ENCODE peak calls at places on chromosomes 7 and 10, in seven cellular contexts. One of them, this sample, is unnamed.

GRCh38 chr10:86303626-86304025 is 63.0 kb downstream of the GRID1 start:
- DNase-seq in dorsolateral prefrontal cortex: no peak
- DNase-seq in WERI-Rb-1: no peak
- DNase-seq in prostate gland: no peak
- DNase-seq in kidney: no peak
- DNase-seq in BJ: no peak
- DNase-seq in fibroblast of mammary gland: no peak
- DNase-seq in this sample: no peak

GRCh38 chr7:6443372-6443941 is 4.3 kb downstream of the DAGLB start:
- DNase-seq in dorsolateral prefrontal cortex: no peak
- DNase-seq in WERI-Rb-1: no peak
- DNase-seq in prostate gland: no peak
- DNase-seq in kidney: no peak
- DNase-seq in BJ: peak
- DNase-seq in fibroblast of mammary gland: peak
- DNase-seq in this sample: peak

GRCh38 chr10:5611899-5612680 is 54.3 kb downstream of the ASB13 start:
- DNase-seq in dorsolateral prefrontal cortex: no peak
- DNase-seq in WERI-Rb-1: no peak
- DNase-seq in prostate gland: no peak
- DNase-seq in kidney: peak
- DNase-seq in BJ: no peak
- DNase-seq in fibroblast of mammary gland: no peak
- DNase-seq in this sample: no peak

GRCh38 chr7:129090307-129090907 is 35.5 kb upstream of the TNPO3 start:
- DNase-seq in dorsolateral prefrontal cortex: no peak
- DNase-seq in WERI-Rb-1: no peak
- DNase-seq in prostate gland: no peak
- DNase-seq in kidney: no peak
- DNase-seq in BJ: no peak
- DNase-seq in fibroblast of mammary gland: no peak
- DNase-seq in this sample: no peak

GRCh38 chr7:88132725-88133124 is 87.1 kb downstream of the SRI start:
- DNase-seq in dorsolateral prefrontal cortex: no peak
- DNase-seq in WERI-Rb-1: no peak
- DNase-seq in prostate gland: no peak
- DNase-seq in kidney: no peak
- DNase-seq in BJ: no peak
- DNase-seq in fibroblast of mammary gland: no peak
- DNase-seq in this sample: no peak

GRCh38 chr7:7761974-7762769 is 43.8 kb upstream of the RPA3 start:
- DNase-seq in dorsolateral prefrontal cortex: no peak
- DNase-seq in WERI-Rb-1: no peak
- DNase-seq in prostate gland: no peak
- DNase-seq in kidney: no peak
- DNase-seq in BJ: no peak
- DNase-seq in fibroblast of mammary gland: peak
- DNase-seq in this sample: no peak

GRCh38 chr10:15585303-15585715 is 134.4 kb downstream of the ITGA8 start:
- DNase-seq in dorsolateral prefrontal cortex: peak
- DNase-seq in WERI-Rb-1: peak
- DNase-seq in prostate gland: peak
- DNase-seq in kidney: peak
- DNase-seq in BJ: no peak
- DNase-seq in fibroblast of mammary gland: peak
- DNase-seq in this sample: peak

GRCh38 chr7:48090095-48090805 is 1.2 kb downstream of the UPP1 start:
- DNase-seq in dorsolateral prefrontal cortex: no peak
- DNase-seq in WERI-Rb-1: no peak
- DNase-seq in prostate gland: no peak
- DNase-seq in kidney: peak
- DNase-seq in BJ: no peak
- DNase-seq in fibroblast of mammary gland: peak
- DNase-seq in this sample: no peak

GRCh38 chr7:155788616-155789000 is 23.7 kb downstream of the SHH start:
- DNase-seq in dorsolateral prefrontal cortex: no peak
- DNase-seq in WERI-Rb-1: no peak
- DNase-seq in prostate gland: no peak
- DNase-seq in kidney: no peak
- DNase-seq in BJ: no peak
- DNase-seq in fibroblast of mammary gland: no peak
- DNase-seq in this sample: no peak

GRCh38 chr7:44534501-44534900 is 6.6 kb downstream of the NPC1L1 start:
- DNase-seq in dorsolateral prefrontal cortex: no peak
- DNase-seq in WERI-Rb-1: peak
- DNase-seq in prostate gland: no peak
- DNase-seq in kidney: no peak
- DNase-seq in BJ: no peak
- DNase-seq in fibroblast of mammary gland: peak
- DNase-seq in this sample: no peak

GRCh38 chr10:4595920-4596319 is 230.1 kb upstream of the AKR1E2 start:
- DNase-seq in dorsolateral prefrontal cortex: no peak
- DNase-seq in WERI-Rb-1: no peak
- DNase-seq in prostate gland: no peak
- DNase-seq in kidney: no peak
- DNase-seq in BJ: no peak
- DNase-seq in fibroblast of mammary gland: no peak
- DNase-seq in this sample: no peak

GRCh38 chr10:11678074-11678793 is 63.9 kb upstream of the ECHDC3 start:
- DNase-seq in dorsolateral prefrontal cortex: no peak
- DNase-seq in WERI-Rb-1: no peak
- DNase-seq in prostate gland: no peak
- DNase-seq in kidney: peak
- DNase-seq in BJ: no peak
- DNase-seq in fibroblast of mammary gland: peak
- DNase-seq in this sample: no peak

GRCh38 chr10:5888352-5888751 is 1.3 kb downstream of the ANKRD16 start:
- DNase-seq in dorsolateral prefrontal cortex: no peak
- DNase-seq in WERI-Rb-1: no peak
- DNase-seq in prostate gland: no peak
- DNase-seq in kidney: no peak
- DNase-seq in BJ: no peak
- DNase-seq in fibroblast of mammary gland: peak
- DNase-seq in this sample: no peak

GRCh38 chr10:58280982-58281752 is 12.2 kb downstream of the CISD1 start:
- DNase-seq in dorsolateral prefrontal cortex: no peak
- DNase-seq in WERI-Rb-1: no peak
- DNase-seq in prostate gland: no peak
- DNase-seq in kidney: no peak
- DNase-seq in BJ: peak
- DNase-seq in fibroblast of mammary gland: no peak
- DNase-seq in this sample: no peak

GRCh38 chr10:96511044-96511945 is 2.4 kb downstream of the TLL2 start:
- DNase-seq in dorsolateral prefrontal cortex: no peak
- DNase-seq in WERI-Rb-1: peak
- DNase-seq in prostate gland: peak
- DNase-seq in kidney: no peak
- DNase-seq in BJ: no peak
- DNase-seq in fibroblast of mammary gland: peak
- DNase-seq in this sample: no peak

GRCh38 chr10:68604441-68604840 is 44.3 kb downstream of the TET1 start:
- DNase-seq in dorsolateral prefrontal cortex: no peak
- DNase-seq in WERI-Rb-1: no peak
- DNase-seq in prostate gland: no peak
- DNase-seq in kidney: no peak
- DNase-seq in BJ: no peak
- DNase-seq in fibroblast of mammary gland: peak
- DNase-seq in this sample: no peak

GRCh38 chr7:37352974-37353948 is 95.4 kb downstream of the ELMO1 start:
- DNase-seq in dorsolateral prefrontal cortex: no peak
- DNase-seq in WERI-Rb-1: peak
- DNase-seq in prostate gland: no peak
- DNase-seq in kidney: no peak
- DNase-seq in BJ: no peak
- DNase-seq in fibroblast of mammary gland: no peak
- DNase-seq in this sample: no peak

GRCh38 chr10:73159038-73159648 is 8.7 kb downstream of the ECD start:
- DNase-seq in dorsolateral prefrontal cortex: peak
- DNase-seq in WERI-Rb-1: peak
- DNase-seq in prostate gland: peak
- DNase-seq in kidney: no peak
- DNase-seq in BJ: no peak
- DNase-seq in fibroblast of mammary gland: peak
- DNase-seq in this sample: no peak

GRCh38 chr10:14153570-14154055 is 177.1 kb downstream of the FRMD4A start:
- DNase-seq in dorsolateral prefrontal cortex: no peak
- DNase-seq in WERI-Rb-1: peak
- DNase-seq in prostate gland: no peak
- DNase-seq in kidney: peak
- DNase-seq in BJ: no peak
- DNase-seq in fibroblast of mammary gland: no peak
- DNase-seq in this sample: no peak

GRCh38 chr10:79267449-79267848 is 79.8 kb upstream of the PPIF start:
- DNase-seq in dorsolateral prefrontal cortex: no peak
- DNase-seq in WERI-Rb-1: no peak
- DNase-seq in prostate gland: no peak
- DNase-seq in kidney: no peak
- DNase-seq in BJ: no peak
- DNase-seq in fibroblast of mammary gland: no peak
- DNase-seq in this sample: no peak

GRCh38 chr10:79264942-79265341 is 82.3 kb upstream of the PPIF start:
- DNase-seq in dorsolateral prefrontal cortex: no peak
- DNase-seq in WERI-Rb-1: no peak
- DNase-seq in prostate gland: peak
- DNase-seq in kidney: peak
- DNase-seq in BJ: no peak
- DNase-seq in fibroblast of mammary gland: peak
- DNase-seq in this sample: no peak

GRCh38 chr10:79266092-79266491 is 81.2 kb upstream of the PPIF start:
- DNase-seq in dorsolateral prefrontal cortex: no peak
- DNase-seq in WERI-Rb-1: no peak
- DNase-seq in prostate gland: no peak
- DNase-seq in kidney: no peak
- DNase-seq in BJ: no peak
- DNase-seq in fibroblast of mammary gland: peak
- DNase-seq in this sample: no peak

GRCh38 chr10:79268100-79268670 is 79.1 kb upstream of the PPIF start:
- DNase-seq in dorsolateral prefrontal cortex: no peak
- DNase-seq in WERI-Rb-1: no peak
- DNase-seq in prostate gland: no peak
- DNase-seq in kidney: no peak
- DNase-seq in BJ: no peak
- DNase-seq in fibroblast of mammary gland: peak
- DNase-seq in this sample: no peak

GRCh38 chr10:79266543-79267312 is 80.5 kb upstream of the PPIF start:
- DNase-seq in dorsolateral prefrontal cortex: no peak
- DNase-seq in WERI-Rb-1: no peak
- DNase-seq in prostate gland: no peak
- DNase-seq in kidney: peak
- DNase-seq in BJ: peak
- DNase-seq in fibroblast of mammary gland: peak
- DNase-seq in this sample: peak
- TF ChIP-seq CTCF in dorsolateral prefrontal cortex: no peak
- TF ChIP-seq CTCF in WERI-Rb-1: no peak
- TF ChIP-seq CTCF in prostate gland: no peak
- TF ChIP-seq CTCF in kidney: no peak
- TF ChIP-seq CTCF in BJ: no peak
- TF ChIP-seq CTCF in fibroblast of mammary gland: no peak
- TF ChIP-seq CTCF in this sample: no peak

DNA sequence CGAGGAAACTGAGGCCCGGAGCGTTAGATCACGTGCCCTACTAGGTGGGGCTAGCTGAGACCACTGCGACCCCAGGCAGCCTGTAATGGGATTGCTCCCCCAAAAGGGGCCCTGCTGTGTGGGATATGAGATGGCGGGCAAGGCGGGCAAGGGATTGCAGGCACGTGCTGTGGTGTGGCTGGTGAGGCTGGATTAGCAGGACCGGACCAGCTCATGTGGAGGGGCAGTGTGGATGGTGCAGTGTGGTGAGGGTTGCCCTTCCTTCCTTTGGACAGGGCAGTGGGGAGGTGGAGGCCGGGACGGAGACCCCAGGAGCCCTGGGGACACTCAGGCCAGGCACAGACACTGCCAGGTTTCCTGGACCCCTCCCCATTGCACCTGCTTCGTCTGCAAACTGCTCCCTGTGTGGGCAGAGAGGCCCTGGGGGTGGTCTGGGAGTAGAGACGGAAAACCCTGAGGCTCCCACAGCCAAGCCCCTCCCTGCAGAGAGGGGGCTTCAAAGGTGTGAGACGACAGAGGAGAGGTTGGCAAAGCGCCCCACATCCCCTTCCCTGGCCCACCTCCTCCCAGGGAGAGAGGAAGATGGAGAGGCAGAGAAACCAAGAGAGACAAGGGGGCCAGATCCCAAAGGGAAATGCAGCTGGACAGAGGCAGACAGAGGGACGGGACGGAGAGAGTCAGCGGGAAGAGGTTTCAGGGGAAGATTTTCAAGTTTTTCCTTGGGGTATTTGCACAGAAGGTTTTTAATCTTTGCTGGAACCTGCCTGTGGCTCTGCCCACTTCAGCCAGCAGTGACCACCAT is 89.2 kb downstream of the MICALL2 start:
- DNase-seq in dorsolateral prefrontal cortex: no peak
- DNase-seq in WERI-Rb-1: no peak
- DNase-seq in prostate gland: no peak
- DNase-seq in kidney: peak
- DNase-seq in BJ: no peak
- DNase-seq in fibroblast of mammary gland: no peak
- DNase-seq in this sample: no peak
- H3K4me3 ChIP-seq in dorsolateral prefrontal cortex: no peak
- H3K4me3 ChIP-seq in WERI-Rb-1: no peak
- H3K4me3 ChIP-seq in prostate gland: no peak
- H3K4me3 ChIP-seq in kidney: no peak
- H3K4me3 ChIP-seq in BJ: no peak
- H3K4me3 ChIP-seq in fibroblast of mammary gland: no peak
- H3K4me3 ChIP-seq in this sample: no peak

GRCh38 chr7:84454174-84454959 is 259.8 kb upstream of the SEMA3A start:
- DNase-seq in dorsolateral prefrontal cortex: no peak
- DNase-seq in WERI-Rb-1: no peak
- DNase-seq in prostate gland: no peak
- DNase-seq in kidney: no peak
- DNase-seq in BJ: no peak
- DNase-seq in fibroblast of mammary gland: peak
- DNase-seq in this sample: no peak
- TF ChIP-seq CTCF in dorsolateral prefrontal cortex: no peak
- TF ChIP-seq CTCF in WERI-Rb-1: no peak
- TF ChIP-seq CTCF in prostate gland: no peak
- TF ChIP-seq CTCF in kidney: no peak
- TF ChIP-seq CTCF in BJ: no peak
- TF ChIP-seq CTCF in fibroblast of mammary gland: peak
- TF ChIP-seq CTCF in this sample: peak

DNA sequence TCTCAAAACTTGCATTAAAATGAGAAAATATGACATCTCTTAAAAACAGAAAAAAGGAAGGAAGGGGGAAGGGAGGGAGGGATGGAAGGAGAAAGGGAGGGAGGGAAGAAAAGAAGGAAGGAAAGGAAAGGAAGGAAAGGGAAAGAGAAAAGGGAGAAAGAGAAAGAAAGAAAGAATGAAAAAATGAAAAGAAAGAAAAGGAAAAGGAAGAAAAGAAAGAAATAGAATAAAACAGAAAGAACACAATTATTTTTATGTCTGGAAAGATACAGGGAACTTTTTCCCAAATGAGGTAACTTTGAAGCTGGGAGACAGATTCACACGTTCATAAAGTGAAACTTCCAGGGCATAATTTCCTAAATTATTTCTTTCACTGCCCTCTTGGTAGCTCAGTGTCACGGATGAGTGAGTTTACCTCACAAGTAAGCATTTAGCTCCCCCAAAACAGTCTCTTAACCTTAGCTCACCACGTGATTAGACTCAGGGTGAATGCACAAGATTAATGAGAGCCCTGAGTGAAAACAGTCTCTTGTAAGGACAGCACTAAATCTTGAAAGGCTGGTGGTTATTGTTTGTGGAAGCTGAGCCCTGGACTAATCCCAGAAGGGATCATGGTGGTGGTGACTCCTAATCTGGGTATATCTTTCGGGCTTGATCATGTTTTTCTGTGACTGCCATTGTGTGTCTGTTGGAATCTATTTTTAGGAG is 74.1 kb upstream of the HDAC9 start:
- DNase-seq in dorsolateral prefrontal cortex: no peak
- DNase-seq in WERI-Rb-1: peak
- DNase-seq in prostate gland: no peak
- DNase-seq in kidney: no peak
- DNase-seq in BJ: no peak
- DNase-seq in fibroblast of mammary gland: no peak
- DNase-seq in this sample: peak
- H3K4me3 ChIP-seq in dorsolateral prefrontal cortex: no peak
- H3K4me3 ChIP-seq in WERI-Rb-1: no peak
- H3K4me3 ChIP-seq in prostate gland: no peak
- H3K4me3 ChIP-seq in kidney: no peak
- H3K4me3 ChIP-seq in BJ: no peak
- H3K4me3 ChIP-seq in fibroblast of mammary gland: no peak
- H3K4me3 ChIP-seq in this sample: no peak